ENCODE peak calls at places on chromosomes 3 and 15, in ten cellular contexts. One of them, this sample, is unnamed.

GRCh38 chr3:196111939-196112386 is 30.1 kb upstream of the TFRC start:
- DNase-seq in fibroblast of lung: no peak
- DNase-seq in IMR-90: no peak
- DNase-seq in Karpas-422: no peak
- DNase-seq in GM23248: no peak
- DNase-seq in astrocyte: no peak
- DNase-seq in PC-3: no peak
- DNase-seq in neuronal stem cell: no peak
- DNase-seq in mammary epithelial cell: no peak
- DNase-seq in K562: no peak
- DNase-seq in this sample: no peak

GRCh38 chr3:46829699-46830208 is 33.5 kb downstream of the MYL3 start:
- DNase-seq in fibroblast of lung: no peak
- DNase-seq in IMR-90: no peak
- DNase-seq in Karpas-422: no peak
- DNase-seq in GM23248: no peak
- DNase-seq in astrocyte: no peak
- DNase-seq in PC-3: no peak
- DNase-seq in neuronal stem cell: no peak
- DNase-seq in mammary epithelial cell: no peak
- DNase-seq in K562: no peak
- DNase-seq in this sample: no peak

GRCh38 chr3:194130807-194131589 is 5.0 kb upstream of the HES1 start:
- DNase-seq in fibroblast of lung: peak; percentile 77
- DNase-seq in IMR-90: no peak
- DNase-seq in Karpas-422: no peak
- DNase-seq in GM23248: peak; percentile 42
- DNase-seq in astrocyte: peak; percentile 75
- DNase-seq in PC-3: peak; percentile 97
- DNase-seq in neuronal stem cell: peak; percentile 46
- DNase-seq in mammary epithelial cell: peak; percentile 66
- DNase-seq in K562: no peak
- DNase-seq in this sample: no peak

GRCh38 chr3:168216851-168217250 is 121.1 kb upstream of the GOLIM4 start:
- DNase-seq in fibroblast of lung: no peak
- DNase-seq in IMR-90: no peak
- DNase-seq in Karpas-422: no peak
- DNase-seq in GM23248: no peak
- DNase-seq in astrocyte: no peak
- DNase-seq in PC-3: no peak
- DNase-seq in neuronal stem cell: no peak
- DNase-seq in mammary epithelial cell: no peak
- DNase-seq in K562: no peak
- DNase-seq in this sample: no peak

GRCh38 chr3:168212664-168213255 is 117.0 kb upstream of the GOLIM4 start:
- DNase-seq in fibroblast of lung: no peak
- DNase-seq in IMR-90: no peak
- DNase-seq in Karpas-422: no peak
- DNase-seq in GM23248: no peak
- DNase-seq in astrocyte: no peak
- DNase-seq in PC-3: no peak
- DNase-seq in neuronal stem cell: no peak
- DNase-seq in mammary epithelial cell: no peak
- DNase-seq in K562: no peak
- DNase-seq in this sample: no peak

GRCh38 chr3:190193210-190193609 is 72.5 kb upstream of the P3H2 start:
- DNase-seq in fibroblast of lung: peak; percentile 54
- DNase-seq in IMR-90: peak; percentile 61
- DNase-seq in Karpas-422: no peak
- DNase-seq in GM23248: peak; percentile 21
- DNase-seq in astrocyte: peak; percentile 42
- DNase-seq in PC-3: no peak
- DNase-seq in neuronal stem cell: no peak
- DNase-seq in mammary epithelial cell: no peak
- DNase-seq in K562: no peak
- DNase-seq in this sample: no peak

GRCh38 chr3:57160046-57160730 is 5.0 kb downstream of the IL17RD start:
- DNase-seq in fibroblast of lung: no peak
- DNase-seq in IMR-90: no peak
- DNase-seq in Karpas-422: no peak
- DNase-seq in GM23248: no peak
- DNase-seq in astrocyte: no peak
- DNase-seq in PC-3: no peak
- DNase-seq in neuronal stem cell: no peak
- DNase-seq in mammary epithelial cell: no peak
- DNase-seq in K562: no peak
- DNase-seq in this sample: peak; percentile 39

GRCh38 chr3:48990636-48991421 is 788 bp downstream of the P4HTM start:
- DNase-seq in fibroblast of lung: peak; percentile 28
- DNase-seq in IMR-90: no peak
- DNase-seq in Karpas-422: peak; percentile 60
- DNase-seq in GM23248: peak; percentile 56
- DNase-seq in astrocyte: no peak
- DNase-seq in PC-3: peak; percentile 23
- DNase-seq in neuronal stem cell: no peak
- DNase-seq in mammary epithelial cell: no peak
- DNase-seq in K562: no peak
- DNase-seq in this sample: peak; percentile 55

GRCh38 chr3:43260412-43260811 is 25.9 kb upstream of the SNRK start:
- DNase-seq in fibroblast of lung: no peak
- DNase-seq in IMR-90: peak; percentile 2
- DNase-seq in Karpas-422: peak; percentile 58
- DNase-seq in GM23248: peak; percentile 11
- DNase-seq in astrocyte: no peak
- DNase-seq in PC-3: peak; percentile 37
- DNase-seq in neuronal stem cell: no peak
- DNase-seq in mammary epithelial cell: no peak
- DNase-seq in K562: peak; percentile 63
- DNase-seq in this sample: no peak

GRCh38 chr3:185744997-185745843 is 79.6 kb downstream of the IGF2BP2 start:
- DNase-seq in fibroblast of lung: peak; percentile 93
- DNase-seq in IMR-90: peak; percentile 96
- DNase-seq in Karpas-422: no peak
- DNase-seq in GM23248: peak; percentile 98
- DNase-seq in astrocyte: peak; percentile 90
- DNase-seq in PC-3: peak; percentile 92
- DNase-seq in neuronal stem cell: no peak
- DNase-seq in mammary epithelial cell: peak; percentile 96
- DNase-seq in K562: no peak
- DNase-seq in this sample: peak; percentile 57

GRCh38 chr3:78867409-78868372 is 900.1 kb downstream of the ROBO1 start:
- DNase-seq in fibroblast of lung: peak; percentile 81
- DNase-seq in IMR-90: peak; percentile 73
- DNase-seq in Karpas-422: no peak
- DNase-seq in GM23248: peak; percentile 46
- DNase-seq in astrocyte: peak; percentile 82
- DNase-seq in PC-3: no peak
- DNase-seq in neuronal stem cell: no peak
- DNase-seq in mammary epithelial cell: no peak
- DNase-seq in K562: no peak
- DNase-seq in this sample: peak; percentile 81

GRCh38 chr3:66456711-66457173 is 44.1 kb downstream of the LRIG1 start:
- DNase-seq in fibroblast of lung: peak; percentile 55
- DNase-seq in IMR-90: no peak
- DNase-seq in Karpas-422: no peak
- DNase-seq in GM23248: no peak
- DNase-seq in astrocyte: no peak
- DNase-seq in PC-3: no peak
- DNase-seq in neuronal stem cell: no peak
- DNase-seq in mammary epithelial cell: no peak
- DNase-seq in K562: no peak
- DNase-seq in this sample: no peak

GRCh38 chr3:197490098-197490497 is 65.7 kb downstream of the BDH1 start:
- DNase-seq in fibroblast of lung: peak; percentile 89
- DNase-seq in IMR-90: peak; percentile 57
- DNase-seq in Karpas-422: no peak
- DNase-seq in GM23248: peak; percentile 62
- DNase-seq in astrocyte: peak; percentile 86
- DNase-seq in PC-3: peak; percentile 80
- DNase-seq in neuronal stem cell: no peak
- DNase-seq in mammary epithelial cell: peak; percentile 71
- DNase-seq in K562: no peak
- DNase-seq in this sample: peak; percentile 75

GRCh38 chr3:152524198-152525140 is 255.7 kb downstream of the MBNL1 start:
- DNase-seq in fibroblast of lung: peak; percentile 29
- DNase-seq in IMR-90: peak; percentile 62
- DNase-seq in Karpas-422: peak; percentile 82
- DNase-seq in GM23248: peak; percentile 56
- DNase-seq in astrocyte: peak; percentile 16
- DNase-seq in PC-3: peak; percentile 80
- DNase-seq in neuronal stem cell: peak; percentile 32
- DNase-seq in mammary epithelial cell: peak; percentile 12
- DNase-seq in K562: no peak
- DNase-seq in this sample: peak; percentile 86

GRCh38 chr15:35000511-35000910 is 12.4 kb upstream of the ZNF770 start:
- DNase-seq in fibroblast of lung: peak; percentile 84
- DNase-seq in IMR-90: peak; percentile 79
- DNase-seq in Karpas-422: no peak
- DNase-seq in GM23248: peak; percentile 94
- DNase-seq in astrocyte: peak; percentile 77
- DNase-seq in PC-3: peak; percentile 90
- DNase-seq in neuronal stem cell: no peak
- DNase-seq in mammary epithelial cell: peak; percentile 98
- DNase-seq in K562: no peak
- DNase-seq in this sample: peak; percentile 62

GRCh38 chr15:55434989-55435825 is 26.9 kb downstream of the PIERCE2 start:
- DNase-seq in fibroblast of lung: peak; percentile 49
- DNase-seq in IMR-90: peak; percentile 64
- DNase-seq in Karpas-422: peak; percentile 78
- DNase-seq in GM23248: peak; percentile 78
- DNase-seq in astrocyte: peak; percentile 29
- DNase-seq in PC-3: peak; percentile 68
- DNase-seq in neuronal stem cell: peak; percentile 33
- DNase-seq in mammary epithelial cell: peak; percentile 40
- DNase-seq in K562: peak; percentile 41
- DNase-seq in this sample: peak; percentile 86

GRCh38 chr3:129399895-129400357 is 28.5 kb downstream of the EFCAB12 start:
- DNase-seq in fibroblast of lung: peak; percentile 25
- DNase-seq in IMR-90: no peak
- DNase-seq in Karpas-422: no peak
- DNase-seq in GM23248: no peak
- DNase-seq in astrocyte: peak; percentile 14
- DNase-seq in PC-3: peak; percentile 26
- DNase-seq in neuronal stem cell: no peak
- DNase-seq in mammary epithelial cell: peak; percentile 63
- DNase-seq in K562: no peak
- DNase-seq in this sample: no peak

GRCh38 chr3:190621971-190622370 is 108.1 kb downstream of the IL1RAP start:
- DNase-seq in fibroblast of lung: no peak
- DNase-seq in IMR-90: no peak
- DNase-seq in Karpas-422: no peak
- DNase-seq in GM23248: peak; percentile 53
- DNase-seq in astrocyte: no peak
- DNase-seq in PC-3: no peak
- DNase-seq in neuronal stem cell: no peak
- DNase-seq in mammary epithelial cell: no peak
- DNase-seq in K562: no peak
- DNase-seq in this sample: peak; percentile 48

GRCh38 chr3:111968319-111969059 is 10.3 kb upstream of the ABHD10 start:
- DNase-seq in fibroblast of lung: no peak
- DNase-seq in IMR-90: peak; percentile 12
- DNase-seq in Karpas-422: no peak
- DNase-seq in GM23248: peak; percentile 18
- DNase-seq in astrocyte: no peak
- DNase-seq in PC-3: peak; percentile 9
- DNase-seq in neuronal stem cell: no peak
- DNase-seq in mammary epithelial cell: no peak
- DNase-seq in K562: no peak
- DNase-seq in this sample: peak; percentile 34

GRCh38 chr3:99918720-99919119 is 101.1 kb downstream of the CMSS1 start:
- DNase-seq in fibroblast of lung: peak; percentile 48
- DNase-seq in IMR-90: peak; percentile 13
- DNase-seq in Karpas-422: no peak
- DNase-seq in GM23248: peak; percentile 33
- DNase-seq in astrocyte: peak; percentile 40
- DNase-seq in PC-3: no peak
- DNase-seq in neuronal stem cell: no peak
- DNase-seq in mammary epithelial cell: no peak
- DNase-seq in K562: no peak
- DNase-seq in this sample: peak; percentile 63
- H3K9ac ChIP-seq in fibroblast of lung: no peak overlapping the region
- H3K9ac ChIP-seq in IMR-90: no peak overlapping the region
- H3K9ac ChIP-seq in Karpas-422: no peak overlapping the region
- H3K9ac ChIP-seq in GM23248: no peak overlapping the region
- H3K9ac ChIP-seq in astrocyte: no peak overlapping the region
- H3K9ac ChIP-seq in PC-3: no peak overlapping the region
- H3K9ac ChIP-seq in neuronal stem cell: no peak overlapping the region
- H3K9ac ChIP-seq in mammary epithelial cell: no peak overlapping the region
- H3K9ac ChIP-seq in K562: no peak overlapping the region
- H3K9ac ChIP-seq in this sample: no peak overlapping the region

DNA sequence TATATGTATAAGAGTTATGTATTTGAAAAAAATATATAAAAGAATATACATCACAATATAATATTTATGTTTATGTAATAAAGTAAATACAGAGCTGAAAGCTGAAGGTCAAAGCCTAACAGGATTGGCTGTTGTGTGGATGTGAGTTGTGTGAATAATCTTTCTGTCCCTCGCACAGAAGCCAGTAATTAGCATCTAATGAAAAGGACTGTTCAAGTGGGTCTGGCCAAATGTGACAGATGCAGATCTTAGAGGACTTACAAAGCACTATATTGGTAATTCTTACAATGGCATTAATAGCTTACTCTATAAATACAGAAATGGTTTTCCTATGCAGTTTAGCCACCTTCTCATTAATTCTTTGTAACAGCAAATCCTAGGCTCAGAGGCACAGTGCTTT is 2.4 kb downstream of the MKRN3 start:
- DNase-seq in fibroblast of lung: no peak
- DNase-seq in IMR-90: no peak
- DNase-seq in Karpas-422: no peak
- DNase-seq in GM23248: no peak
- DNase-seq in astrocyte: no peak
- DNase-seq in PC-3: no peak
- DNase-seq in neuronal stem cell: no peak
- DNase-seq in mammary epithelial cell: no peak
- DNase-seq in K562: no peak
- DNase-seq in this sample: no peak
- H3K4me1 ChIP-seq in fibroblast of lung: no peaks in the 10 kb centered on the region
- H3K4me1 ChIP-seq in IMR-90: no peaks in the 10 kb centered on the region
- H3K4me1 ChIP-seq in Karpas-422: peaks cover 47% of the 10 kb centered on the region
- H3K4me1 ChIP-seq in GM23248: no peaks in the 10 kb centered on the region
- H3K4me1 ChIP-seq in astrocyte: peaks cover 9% of the 10 kb centered on the region
- H3K4me1 ChIP-seq in PC-3: peaks cover 3% of the 10 kb centered on the region
- H3K4me1 ChIP-seq in neuronal stem cell: peaks cover 22% of the 10 kb centered on the region
- H3K4me1 ChIP-seq in mammary epithelial cell: no peaks in the 10 kb centered on the region
- H3K4me1 ChIP-seq in K562: peaks cover 14% of the 10 kb centered on the region
- H3K4me1 ChIP-seq in this sample: no peaks in the 10 kb centered on the region

GRCh38 chr3:3815206-3815605 is 16.0 kb downstream of the LRRN1 start:
- DNase-seq in fibroblast of lung: peak; percentile 68
- DNase-seq in IMR-90: no peak
- DNase-seq in Karpas-422: no peak
- DNase-seq in GM23248: no peak
- DNase-seq in astrocyte: peak; percentile 55
- DNase-seq in PC-3: no peak
- DNase-seq in neuronal stem cell: no peak
- DNase-seq in mammary epithelial cell: no peak
- DNase-seq in K562: no peak
- DNase-seq in this sample: no peak
- H3K36me3 ChIP-seq in fibroblast of lung: no peaks in the 10 kb centered on the region
- H3K36me3 ChIP-seq in IMR-90: no peaks in the 10 kb centered on the region
- H3K36me3 ChIP-seq in Karpas-422: no peaks in the 10 kb centered on the region
- H3K36me3 ChIP-seq in GM23248: no peaks in the 10 kb centered on the region
- H3K36me3 ChIP-seq in astrocyte: no peaks in the 10 kb centered on the region
- H3K36me3 ChIP-seq in PC-3: no peaks in the 10 kb centered on the region
- H3K36me3 ChIP-seq in neuronal stem cell: peaks cover 18% of the 10 kb centered on the region
- H3K36me3 ChIP-seq in mammary epithelial cell: no peaks in the 10 kb centered on the region
- H3K36me3 ChIP-seq in K562: no peaks in the 10 kb centered on the region
- H3K36me3 ChIP-seq in this sample: no peaks in the 10 kb centered on the region

GRCh38 chr15:57306944-57307411 is 69.3 kb upstream of the CGNL1 start:
- DNase-seq in fibroblast of lung: no peak
- DNase-seq in IMR-90: no peak
- DNase-seq in Karpas-422: no peak
- DNase-seq in GM23248: no peak
- DNase-seq in astrocyte: no peak
- DNase-seq in PC-3: no peak
- DNase-seq in neuronal stem cell: no peak
- DNase-seq in mammary epithelial cell: no peak
- DNase-seq in K562: no peak
- DNase-seq in this sample: no peak
- H3K9ac ChIP-seq in fibroblast of lung: peak overlapping the region; percentile 42
- H3K9ac ChIP-seq in IMR-90: no peak overlapping the region
- H3K9ac ChIP-seq in Karpas-422: peak overlapping the region; percentile 63
- H3K9ac ChIP-seq in GM23248: peak overlapping the region; percentile 72
- H3K9ac ChIP-seq in astrocyte: peak overlapping the region; percentile 72
- H3K9ac ChIP-seq in PC-3: no peak overlapping the region
- H3K9ac ChIP-seq in neuronal stem cell: peak overlapping the region; percentile 64
- H3K9ac ChIP-seq in mammary epithelial cell: no peak overlapping the region
- H3K9ac ChIP-seq in K562: no peak overlapping the region
- H3K9ac ChIP-seq in this sample: peak overlapping the region; percentile 86